ENCODE peak calls at places on chromosome 20, in five cellular contexts. One of them, this sample, is unnamed.

GRCh38 chr20:48986899-48987298 is 59.2 kb upstream of the CSE1L start:
- DNase-seq in neuronal stem cell: no peak
- DNase-seq in lower lobe of right lung: no peak
- DNase-seq in cardiac fibroblast: peak; percentile 6
- DNase-seq in body of pancreas: peak; percentile 41
- DNase-seq in this sample: no peak

GRCh38 chr20:10113746-10114145 is 79.0 kb downstream of the ANKEF1 start:
- DNase-seq in neuronal stem cell: no peak
- DNase-seq in lower lobe of right lung: no peak
- DNase-seq in cardiac fibroblast: peak; percentile 29
- DNase-seq in body of pancreas: no peak
- DNase-seq in this sample: no peak

GRCh38 chr20:25600632-25601031 is 15.3 kb upstream of the NINL start:
- DNase-seq in neuronal stem cell: no peak
- DNase-seq in lower lobe of right lung: no peak
- DNase-seq in cardiac fibroblast: no peak
- DNase-seq in body of pancreas: no peak
- DNase-seq in this sample: no peak

GRCh38 chr20:33653218-33653899 is 8.8 kb upstream of the C20orf144 start:
- DNase-seq in neuronal stem cell: peak; percentile 53
- DNase-seq in lower lobe of right lung: no peak
- DNase-seq in cardiac fibroblast: peak; percentile 75
- DNase-seq in body of pancreas: peak; percentile 77
- DNase-seq in this sample: peak; percentile 73

GRCh38 chr20:4720977-4721349 is 746 bp upstream of the PRND start:
- DNase-seq in neuronal stem cell: no peak
- DNase-seq in lower lobe of right lung: no peak
- DNase-seq in cardiac fibroblast: no peak
- DNase-seq in body of pancreas: no peak
- DNase-seq in this sample: no peak

GRCh38 chr20:16918366-16918765 is 170.2 kb downstream of the OTOR start:
- DNase-seq in neuronal stem cell: no peak
- DNase-seq in lower lobe of right lung: no peak
- DNase-seq in cardiac fibroblast: no peak
- DNase-seq in body of pancreas: no peak
- DNase-seq in this sample: no peak

GRCh38 chr20:61492065-61492464 is 240.0 kb downstream of the CDH4 start:
- DNase-seq in neuronal stem cell: no peak
- DNase-seq in lower lobe of right lung: no peak
- DNase-seq in cardiac fibroblast: no peak
- DNase-seq in body of pancreas: no peak
- DNase-seq in this sample: no peak

GRCh38 chr20:3933126-3933684 is 44.0 kb downstream of the PANK2 start:
- DNase-seq in neuronal stem cell: no peak
- DNase-seq in lower lobe of right lung: no peak
- DNase-seq in cardiac fibroblast: no peak
- DNase-seq in body of pancreas: no peak
- DNase-seq in this sample: no peak

GRCh38 chr20:4811257-4811656 is 89.5 kb downstream of the PRND start:
- DNase-seq in neuronal stem cell: no peak
- DNase-seq in lower lobe of right lung: no peak
- DNase-seq in cardiac fibroblast: no peak
- DNase-seq in body of pancreas: no peak
- DNase-seq in this sample: no peak

GRCh38 chr20:3797592-3798404 is 1.7 kb downstream of the CDC25B start:
- DNase-seq in neuronal stem cell: no peak
- DNase-seq in lower lobe of right lung: peak; percentile 34
- DNase-seq in cardiac fibroblast: no peak
- DNase-seq in body of pancreas: no peak
- DNase-seq in this sample: peak; percentile 70

GRCh38 chr20:63509088-63509564 is 10.2 kb upstream of the EEF1A2 start:
- DNase-seq in neuronal stem cell: no peak
- DNase-seq in lower lobe of right lung: no peak
- DNase-seq in cardiac fibroblast: no peak
- DNase-seq in body of pancreas: no peak
- DNase-seq in this sample: no peak

GRCh38 chr20:48668451-48668946 is 159.3 kb downstream of the PREX1 start:
- DNase-seq in neuronal stem cell: no peak
- DNase-seq in lower lobe of right lung: no peak
- DNase-seq in cardiac fibroblast: peak; percentile 22
- DNase-seq in body of pancreas: no peak
- DNase-seq in this sample: no peak

GRCh38 chr20:36439040-36439730 is 102.1 kb upstream of the MYL9 start:
- DNase-seq in neuronal stem cell: peak; percentile 65
- DNase-seq in lower lobe of right lung: peak; percentile 76
- DNase-seq in cardiac fibroblast: peak; percentile 67
- DNase-seq in body of pancreas: peak; percentile 72
- DNase-seq in this sample: peak; percentile 41

GRCh38 chr20:40984496-40984895 is 44.1 kb upstream of the TOP1 start:
- DNase-seq in neuronal stem cell: no peak
- DNase-seq in lower lobe of right lung: no peak
- DNase-seq in cardiac fibroblast: no peak
- DNase-seq in body of pancreas: no peak
- DNase-seq in this sample: no peak

GRCh38 chr20:62827323-62828050 is 10.6 kb downstream of the COL9A3 start:
- DNase-seq in neuronal stem cell: no peak
- DNase-seq in lower lobe of right lung: no peak
- DNase-seq in cardiac fibroblast: no peak
- DNase-seq in body of pancreas: no peak
- DNase-seq in this sample: no peak

GRCh38 chr20:52493177-52493711 is 301.7 kb upstream of the ZFP64 start:
- DNase-seq in neuronal stem cell: no peak
- DNase-seq in lower lobe of right lung: no peak
- DNase-seq in cardiac fibroblast: peak; percentile 64
- DNase-seq in body of pancreas: peak; percentile 3
- DNase-seq in this sample: peak; percentile 43

GRCh38 chr20:22789661-22790060 is 205.3 kb upstream of the FOXA2 start:
- DNase-seq in neuronal stem cell: no peak
- DNase-seq in lower lobe of right lung: no peak
- DNase-seq in cardiac fibroblast: no peak
- DNase-seq in body of pancreas: no peak
- DNase-seq in this sample: no peak

GRCh38 chr20:48722002-48722731 is 105.6 kb downstream of the PREX1 start:
- DNase-seq in neuronal stem cell: no peak
- DNase-seq in lower lobe of right lung: no peak
- DNase-seq in cardiac fibroblast: peak; percentile 84
- DNase-seq in body of pancreas: peak; percentile 62
- DNase-seq in this sample: no peak

GRCh38 chr20:54140927-54141566 is 32.7 kb downstream of the CYP24A1 start:
- DNase-seq in neuronal stem cell: no peak
- DNase-seq in lower lobe of right lung: no peak
- DNase-seq in cardiac fibroblast: peak; percentile 92
- DNase-seq in body of pancreas: no peak
- DNase-seq in this sample: no peak

GRCh38 chr20:13274311-13274965 is 53.4 kb downstream of the ISM1 start:
- DNase-seq in neuronal stem cell: peak; percentile 26
- DNase-seq in lower lobe of right lung: no peak
- DNase-seq in cardiac fibroblast: no peak
- DNase-seq in body of pancreas: no peak
- DNase-seq in this sample: no peak

GRCh38 chr20:62696999-62697398 is 11.6 kb upstream of the NTSR1 start:
- DNase-seq in neuronal stem cell: no peak
- DNase-seq in lower lobe of right lung: no peak
- DNase-seq in cardiac fibroblast: no peak
- DNase-seq in body of pancreas: no peak
- DNase-seq in this sample: no peak

GRCh38 chr20:33668087-33668790 is 1.5 kb downstream of the ACTL10 start:
- DNase-seq in neuronal stem cell: no peak
- DNase-seq in lower lobe of right lung: peak; percentile 86
- DNase-seq in cardiac fibroblast: no peak
- DNase-seq in body of pancreas: peak; percentile 83
- DNase-seq in this sample: no peak

GRCh38 chr20:19673575-19673974 is 84.5 kb upstream of the RIN2 start:
- DNase-seq in neuronal stem cell: no peak
- DNase-seq in lower lobe of right lung: no peak
- DNase-seq in cardiac fibroblast: peak; percentile 17
- DNase-seq in body of pancreas: no peak
- DNase-seq in this sample: no peak

GRCh38 chr20:11379257-11380011 is 538.3 kb upstream of the BTBD3 start:
- DNase-seq in neuronal stem cell: peak; percentile 37
- DNase-seq in lower lobe of right lung: no peak
- DNase-seq in cardiac fibroblast: no peak
- DNase-seq in body of pancreas: no peak
- DNase-seq in this sample: no peak

DNA sequence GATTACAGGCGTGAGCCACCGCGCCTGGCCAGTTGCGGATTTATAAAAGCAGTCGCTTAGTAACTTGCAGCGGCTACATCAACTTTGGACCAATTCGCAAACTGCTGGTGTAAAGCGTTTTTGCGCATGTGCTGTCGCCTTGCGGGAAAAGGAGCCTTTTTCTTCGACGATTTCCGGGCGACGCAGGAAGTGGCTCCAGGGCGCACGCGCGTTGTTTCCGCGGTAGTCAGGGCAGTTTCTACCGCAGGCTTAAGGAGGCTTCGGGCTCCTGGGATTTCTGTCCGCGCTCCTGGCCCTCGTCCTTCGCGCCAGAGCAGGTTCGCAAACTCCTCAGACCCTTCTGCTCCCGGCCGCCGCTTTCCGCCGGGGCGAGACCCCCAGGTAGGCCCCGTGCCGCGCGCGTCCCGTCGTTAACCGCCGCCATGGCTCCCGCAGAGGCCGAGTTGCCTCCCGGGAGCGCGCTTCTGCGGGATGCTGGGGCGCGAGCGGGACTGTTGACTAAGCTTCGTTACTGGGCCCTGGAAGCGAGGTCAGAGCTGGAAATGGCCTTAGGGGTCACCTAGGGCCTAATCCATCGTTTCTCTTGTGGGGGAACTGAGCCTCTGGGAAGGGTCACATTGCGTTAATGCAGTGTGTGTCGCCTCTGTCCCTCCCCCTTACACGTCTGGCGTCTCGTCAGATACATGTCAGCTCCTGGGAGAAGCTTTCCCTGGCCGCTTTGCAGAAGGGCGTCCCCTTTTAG is at the start of gene RAE1:
- DNase-seq in neuronal stem cell: peak; percentile 83
- DNase-seq in lower lobe of right lung: peak; percentile 93
- DNase-seq in cardiac fibroblast: peak; percentile 94
- DNase-seq in body of pancreas: peak; percentile 92
- DNase-seq in this sample: peak; percentile 92
- H3K4me3 ChIP-seq in neuronal stem cell: peak within 1 kb of the TSS; percentile 96
- H3K4me3 ChIP-seq in lower lobe of right lung: peak within 1 kb of the TSS; percentile 98
- H3K4me3 ChIP-seq in cardiac fibroblast: peak within 1 kb of the TSS; percentile 68
- H3K4me3 ChIP-seq in body of pancreas: peak within 1 kb of the TSS; percentile 97
- H3K4me3 ChIP-seq in this sample: peak within 1 kb of the TSS; percentile 88

GRCh38 chr20:57393321-57394086 is 2.3 kb downstream of the RBM38 start:
- DNase-seq in neuronal stem cell: no peak
- DNase-seq in lower lobe of right lung: peak; percentile 25
- DNase-seq in cardiac fibroblast: no peak
- DNase-seq in body of pancreas: no peak
- DNase-seq in this sample: no peak
- H3K4me3 ChIP-seq in neuronal stem cell: peak overlapping the region; percentile 15
- H3K4me3 ChIP-seq in lower lobe of right lung: peak overlapping the region; percentile 69
- H3K4me3 ChIP-seq in cardiac fibroblast: no peak overlapping the region
- H3K4me3 ChIP-seq in body of pancreas: no peak overlapping the region
- H3K4me3 ChIP-seq in this sample: no peak overlapping the region

GRCh38 chr20:1685304-1686052 is 27.9 kb upstream of the SIRPG start:
- DNase-seq in neuronal stem cell: no peak
- DNase-seq in lower lobe of right lung: no peak
- DNase-seq in cardiac fibroblast: no peak
- DNase-seq in body of pancreas: no peak
- DNase-seq in this sample: no peak

GRCh38 chr20:1688886-1689538 is 31.4 kb upstream of the SIRPG start:
- DNase-seq in neuronal stem cell: no peak
- DNase-seq in lower lobe of right lung: no peak
- DNase-seq in cardiac fibroblast: no peak
- DNase-seq in body of pancreas: no peak
- DNase-seq in this sample: no peak

GRCh38 chr20:1687053-1687452 is 29.5 kb upstream of the SIRPG start:
- DNase-seq in neuronal stem cell: no peak
- DNase-seq in lower lobe of right lung: no peak
- DNase-seq in cardiac fibroblast: no peak
- DNase-seq in body of pancreas: no peak
- DNase-seq in this sample: no peak

GRCh38 chr20:1684872-1685271 is 27.3 kb upstream of the SIRPG start:
- DNase-seq in neuronal stem cell: no peak
- DNase-seq in lower lobe of right lung: no peak
- DNase-seq in cardiac fibroblast: no peak
- DNase-seq in body of pancreas: no peak
- DNase-seq in this sample: no peak

DNA sequence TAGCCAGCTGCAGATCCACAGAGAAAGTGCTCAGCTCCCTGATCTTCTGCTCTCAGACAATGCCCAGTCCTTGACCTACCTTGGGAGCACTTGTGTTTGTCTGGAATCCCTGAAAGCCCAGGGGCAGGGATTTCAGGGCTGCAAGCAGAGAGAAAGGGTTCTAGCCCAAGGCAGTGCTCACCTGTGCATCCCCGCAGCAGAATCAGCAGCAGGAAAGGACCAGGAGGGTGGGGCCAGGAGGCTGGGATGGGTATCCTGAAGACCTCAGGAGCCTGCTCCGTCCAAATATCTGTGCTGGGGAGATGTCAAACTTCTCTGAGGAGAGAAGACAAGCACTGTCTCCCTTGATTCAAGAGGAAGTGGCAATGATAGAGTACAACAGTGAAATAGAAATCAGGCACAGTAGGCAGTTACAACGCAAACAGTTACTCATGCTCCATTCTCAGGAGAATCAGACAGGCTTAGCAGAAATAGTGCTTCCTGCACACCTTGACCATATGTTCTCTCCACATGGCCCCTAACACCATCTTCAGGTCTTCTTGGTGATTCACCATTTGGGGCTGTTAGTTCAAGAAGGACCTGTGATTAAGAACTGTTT is 28.7 kb upstream of the SIRPG start:
- DNase-seq in neuronal stem cell: no peak
- DNase-seq in lower lobe of right lung: no peak
- DNase-seq in cardiac fibroblast: no peak
- DNase-seq in body of pancreas: no peak
- DNase-seq in this sample: no peak
- H3K4me3 ChIP-seq in neuronal stem cell: no peak overlapping the region
- H3K4me3 ChIP-seq in lower lobe of right lung: no peak overlapping the region
- H3K4me3 ChIP-seq in cardiac fibroblast: no peak overlapping the region
- H3K4me3 ChIP-seq in body of pancreas: no peak overlapping the region
- H3K4me3 ChIP-seq in this sample: no peak overlapping the region

GRCh38 chr20:47117789-47118188 is 223.1 kb downstream of the EYA2 start:
- DNase-seq in neuronal stem cell: no peak
- DNase-seq in lower lobe of right lung: no peak
- DNase-seq in cardiac fibroblast: no peak
- DNase-seq in body of pancreas: no peak
- DNase-seq in this sample: no peak

GRCh38 chr20:47117325-47117724 is 222.7 kb downstream of the EYA2 start:
- DNase-seq in neuronal stem cell: no peak
- DNase-seq in lower lobe of right lung: no peak
- DNase-seq in cardiac fibroblast: no peak
- DNase-seq in body of pancreas: no peak
- DNase-seq in this sample: no peak

GRCh38 chr20:47118641-47119040 is 224.0 kb downstream of the EYA2 start:
- DNase-seq in neuronal stem cell: no peak
- DNase-seq in lower lobe of right lung: no peak
- DNase-seq in cardiac fibroblast: no peak
- DNase-seq in body of pancreas: peak; percentile 28
- DNase-seq in this sample: no peak

GRCh38 chr20:47120346-47120745 is 225.7 kb downstream of the EYA2 start:
- DNase-seq in neuronal stem cell: no peak
- DNase-seq in lower lobe of right lung: no peak
- DNase-seq in cardiac fibroblast: no peak
- DNase-seq in body of pancreas: no peak
- DNase-seq in this sample: no peak

GRCh38 chr20:47118201-47118600 is 223.6 kb downstream of the EYA2 start:
- DNase-seq in neuronal stem cell: peak; percentile 41
- DNase-seq in lower lobe of right lung: no peak
- DNase-seq in cardiac fibroblast: no peak
- DNase-seq in body of pancreas: no peak
- DNase-seq in this sample: no peak
- H3K4me3 ChIP-seq in neuronal stem cell: no peak overlapping the region
- H3K4me3 ChIP-seq in lower lobe of right lung: no peak overlapping the region
- H3K4me3 ChIP-seq in cardiac fibroblast: no peak overlapping the region
- H3K4me3 ChIP-seq in body of pancreas: no peak overlapping the region
- H3K4me3 ChIP-seq in this sample: no peak overlapping the region

This sample was measured in small intestine.